ENCODE peak calls at places on chromosomes 4 and X, in ten cellular contexts. Y is nucleus accumbens; I is endothelial cell; A is IMR-90; D is EL; V is mesenteric fat pad; B is iris pigment epithelial cell; C is CD4-positive, alpha-beta T cell; X is tibial artery; F is B cell. M is an unnamed sample.

GRCh38 chr4:12123709-12124108 is 695.0 kb upstream of the HS3ST1 start:
- DNase-seq in V (no peak), I (no peak), A (no peak), B (no peak), C (no peak), F (no peak), D (no peak), Y (no peak), X (no peak), M (no peak)

GRCh38 chrX:13376857-13377441 is 57.1 kb upstream of the ATXN3L start:
- DNase-seq in A (peak), V (no peak), C (no peak), X (no peak), I (no peak), D (peak), Y (no peak), B (peak), F (no peak), M (no peak)

GRCh38 chr4:104930298-104930697 is 216.4 kb upstream of the TET2 start:
- DNase-seq in A (no peak), C (no peak), V (no peak), Y (no peak), I (no peak), B (no peak), X (no peak), F (no peak), D (no peak), M (no peak)

GRCh38 chr4:128538111-128538882 is 250.7 kb upstream of the PGRMC2 start:
- DNase-seq in A (no peak), V (no peak), I (no peak), Y (no peak), F (no peak), X (no peak), B (no peak), D (no peak), C (no peak), M (no peak)

GRCh38 chr4:185966997-185967775 is 101.8 kb upstream of the TLR3 start:
- DNase-seq in Y (no peak), A (no peak), B (no peak), F (no peak), X (no peak), I (no peak), V (no peak), C (no peak), D (no peak), M (no peak)

GRCh38 chrX:10901290-10901633 is 209.9 kb upstream of the HCCS start:
- DNase-seq in B (no peak), A (peak), Y (no peak), V (no peak), C (no peak), X (no peak), I (no peak), F (no peak), D (no peak), M (no peak)

GRCh38 chrX:85994228-85994627 is 53.1 kb downstream of the CHM start:
- DNase-seq in Y (no peak), X (no peak), A (no peak), I (no peak), F (no peak), B (peak), D (no peak), V (no peak), C (no peak), M (no peak)

GRCh38 chr4:148376151-148376550 is 66.1 kb downstream of the NR3C2 start:
- DNase-seq in B (peak), Y (no peak), C (peak), I (no peak), D (peak), X (peak), A (peak), V (no peak), F (no peak), M (no peak)

GRCh38 chr4:3207531-3208037 is 41.4 kb upstream of the MSANTD1 start:
- DNase-seq in A (peak), V (peak), X (no peak), Y (no peak), B (peak), F (no peak), D (peak), I (no peak), C (no peak), M (no peak)

GRCh38 chrX:19739683-19740082 is 147.7 kb downstream of the SH3KBP1 start:
- DNase-seq in I (peak), X (peak), A (peak), V (no peak), F (peak), D (peak), C (peak), Y (no peak), B (peak), M (no peak)

M was measured in GM19239.